ENCODE peak calls at places on chromosome 16, in five cellular contexts. R is body of pancreas, N is RWPE1, T is AG20443, B is H54. H is an unnamed sample.

GRCh38 chr16:2019500-2019899 is at the start of gene NPW:
- DNase-seq in R (no peak), N (no peak), T (no peak), B (no peak), H (no peak)

GRCh38 chr16:9048302-9048700 is 43.1 kb upstream of the HAPSTR1 start:
- DNase-seq in R (no peak), N (no peak), T (no peak), B (no peak), H (no peak)

GRCh38 chr16:64534180-64534780 is 587.6 kb downstream of the CDH11 start:
- DNase-seq in R (no peak), N (no peak), T (no peak), B (no peak), H (no peak)

GRCh38 chr16:30528799-30529457 is 2.6 kb upstream of the ZNF768 start:
- DNase-seq in R (no peak), N (no peak), T (no peak), B (no peak), H (no peak)

GRCh38 chr16:30787613-30788378 is 791 bp upstream of the ZNF629 start:
- DNase-seq in R (no peak), N (no peak), T (no peak), B (no peak), H (no peak)

GRCh38 chr16:75044800-75045361 is 46.1 kb downstream of the ZNRF1 start:
- DNase-seq in R (no peak), N (no peak), T (peak), B (no peak), H (peak)

GRCh38 chr16:85639529-85640253 is 26.6 kb downstream of the GSE1 start:
- DNase-seq in R (peak), N (peak), T (peak), B (no peak), H (no peak)

GRCh38 chr16:27522173-27522707 is 27.5 kb downstream of the GTF3C1 start:
- DNase-seq in R (no peak), N (no peak), T (no peak), B (no peak), H (no peak)

GRCh38 chr16:12340151-12340733 is 363.7 kb downstream of the SNX29 start:
- DNase-seq in R (peak), N (no peak), T (peak), B (peak), H (peak)

GRCh38 chr16:51888534-51888933 is 658.4 kb downstream of the TOX3 start:
- DNase-seq in R (no peak), N (no peak), T (no peak), B (no peak), H (no peak)

GRCh38 chr16:89507834-89508590 is at the start of gene SPG7:
- DNase-seq in R (peak), N (peak), T (peak), B (peak), H (peak)

H was measured in PC-9.